ENCODE peak calls at places on chromosomes 2 and 18, in four cellular contexts. X is HepG2, R is K562, V is WTC11. W is an unnamed sample.

GRCh38 chr2:35454966-35455638 is 900.5 kb upstream of the CRIM1 start:
- DNase-seq in X (no peak), R (no peak), V (peak; percentile 46), W (no peak)

GRCh38 chr2:42156756-42157155 is 12.4 kb upstream of the EML4 start:
- DNase-seq in X (no peak), R (no peak), V (peak; percentile 36), W (no peak)

GRCh38 chr18:77039196-77040140 is 93.1 kb downstream of the MBP start:
- DNase-seq in X (no peak), R (no peak), V (no peak), W (no peak)

GRCh38 chr2:19377717-19378116 is 19.3 kb upstream of the OSR1 start:
- DNase-seq in X (no peak), R (no peak), V (no peak), W (no peak)

GRCh38 chr2:130823171-130823885 is 13.4 kb upstream of the ARHGEF4 start:
- DNase-seq in X (no peak), R (no peak), V (no peak), W (no peak)

GRCh38 chr18:6488956-6489355 is 74.2 kb upstream of the L3MBTL4 start:
- DNase-seq in X (no peak), R (no peak), V (no peak), W (no peak)

GRCh38 chr18:5302606-5303005 is 7.1 kb upstream of the ZBTB14 start:
- DNase-seq in X (no peak), R (no peak), V (no peak), W (no peak)

GRCh38 chr2:106566050-106566449 is 78.9 kb downstream of the CD8B2 start:
- DNase-seq in X (peak; percentile 21), R (no peak), V (no peak), W (no peak)

GRCh38 chr2:181459646-181460045 is 2.5 kb downstream of the ITGA4 start:
- DNase-seq in X (no peak), R (no peak), V (no peak), W (no peak)

GRCh38 chr2:241636983-241637232 is at the start of gene THAP4:
- DNase-seq in X (no peak), R (peak; percentile 81), V (no peak), W (no peak)

GRCh38 chr2:88658890-88659881 is 31.9 kb upstream of the EIF2AK3 start:
- DNase-seq in X (peak; percentile 64), R (no peak), V (no peak), W (no peak)

GRCh38 chr2:238420442-238420841 is 6.3 kb upstream of the ASB1 start:
- DNase-seq in X (no peak), R (no peak), V (no peak), W (no peak)

GRCh38 chr18:55321268-55322175 is 266.5 kb downstream of the TCF4 start:
- DNase-seq in X (no peak), R (no peak), V (peak; percentile 90), W (peak; percentile 75)

GRCh38 chr2:54903736-54904554 is 146.3 kb downstream of the RTN4 start:
- DNase-seq in X (no peak), R (no peak), V (no peak), W (no peak)

GRCh38 chr2:222950886-222951285 is 90.0 kb downstream of the ACSL3 start:
- DNase-seq in X (no peak), R (no peak), V (no peak), W (no peak)

GRCh38 chr2:120919216-120919615 is 183.5 kb downstream of the GLI2 start:
- DNase-seq in X (no peak), R (no peak), V (no peak), W (no peak)

GRCh38 chr18:22324191-22325131 is 93.3 kb downstream of the CTAGE1 start:
- DNase-seq in X (no peak), R (no peak), V (peak; percentile 63), W (no peak)

GRCh38 chr18:2882201-2882600 is 35.4 kb downstream of the EMILIN2 start:
- DNase-seq in X (no peak), R (no peak), V (no peak), W (no peak)

GRCh38 chr2:216974321-216975302 is 114.7 kb upstream of the TNP1 start:
- DNase-seq in X (no peak), R (no peak), V (no peak), W (no peak)

GRCh38 chr2:191292869-191293268 is 47.7 kb downstream of the MYO1B start:
- DNase-seq in X (no peak), R (no peak), V (no peak), W (no peak)

GRCh38 chr2:129761569-129762021 is 217.9 kb upstream of the RAB6C start:
- DNase-seq in X (no peak), R (no peak), V (no peak), W (no peak)

GRCh38 chr2:206164261-206164862 is 4.7 kb downstream of the EEF1B2 start:
- DNase-seq in X (peak; percentile 34), R (no peak), V (peak; percentile 38), W (no peak)

GRCh38 chr2:157866202-157866601 is 9.9 kb downstream of the ACVR1 start:
- DNase-seq in X (no peak), R (no peak), V (no peak), W (no peak)

GRCh38 chr2:63378589-63378988 is 209.7 kb downstream of the WDPCP start:
- DNase-seq in X (no peak), R (no peak), V (no peak), W (no peak)

GRCh38 chr18:9577361-9577760 is 37.0 kb downstream of the PPP4R1 start:
- DNase-seq in X (no peak), R (no peak), V (no peak), W (no peak)

GRCh38 chr18:62177271-62177670 is 9.6 kb downstream of the PIGN start:
- DNase-seq in X (no peak), R (no peak), V (no peak), W (no peak)

GRCh38 chr18:51072586-51073303 is 42.7 kb downstream of the SMAD4 start:
- DNase-seq in X (no peak), R (no peak), V (no peak), W (no peak)

GRCh38 chr18:13530215-13530878 is 196.0 kb downstream of the FAM210A start:
- DNase-seq in X (no peak), R (no peak), V (no peak), W (no peak)

GRCh38 chr18:59536181-59536580 is 161.0 kb downstream of the CCBE1 start:
- DNase-seq in X (no peak), R (no peak), V (no peak), W (no peak)

DNA sequence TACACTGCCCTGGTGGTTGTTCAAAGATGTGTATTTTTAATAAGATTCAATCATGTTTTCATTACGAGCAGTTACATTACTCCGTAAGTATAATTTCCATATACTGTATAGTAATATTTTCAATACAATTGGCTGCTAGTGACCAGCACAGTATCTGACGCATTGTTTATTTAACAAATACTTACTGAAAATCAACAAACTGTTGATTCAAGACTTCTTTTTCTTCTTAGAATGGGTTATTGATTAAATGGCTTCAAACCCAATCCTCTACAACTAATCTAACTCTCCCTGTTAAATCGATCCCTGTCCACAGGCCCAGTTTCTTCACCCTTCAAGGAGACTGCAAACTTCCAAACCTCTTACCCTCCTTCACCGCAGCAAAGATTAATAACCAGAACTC is 18.5 kb downstream of the COBLL1 start:
- DNase-seq in X (no peak), R (no peak), V (no peak), W (no peak)
- TF ChIP-seq NR2C2 in X (no peak), R (no peak), V (no peak), W (no peak)

GRCh38 chr2:152298754-152299153 is 36.2 kb upstream of the FMNL2 start:
- DNase-seq in X (no peak), R (no peak), V (no peak), W (no peak)
- TF ChIP-seq NR2C2 in X (no peak), R (no peak), V (no peak), W (no peak)

GRCh38 chr2:227407601-227408089 is 19.9 kb upstream of the SCYGR1 start:
- DNase-seq in X (no peak), R (no peak), V (no peak), W (no peak)
- TF ChIP-seq NR2C2 in X (no peak), R (no peak), V (no peak), W (no peak)

GRCh38 chr2:128440666-128441340 is 122.1 kb upstream of the HS6ST1 start:
- DNase-seq in X (no peak), R (no peak), V (no peak), W (no peak)
- TF ChIP-seq NR2C2 in X (no peak), R (no peak), V (no peak), W (no peak)

W was measured in GM12878.